ENCODE peak calls at places on chromosome 2, in six cellular contexts. N is LoVo; Y is cardiac fibroblast; F is GM12865; G is activated naive CD4-positive, alpha-beta T cell; E is DMS79. D is an unnamed sample.

GRCh38 chr2:86035371-86035882 is 70.3 kb downstream of the POLR1A start:
- DNase-seq in G (no peak), Y (no peak), E (no peak), F (no peak), N (no peak), D (no peak)

GRCh38 chr2:175964195-175964594 is 37.9 kb downstream of the LNPK start:
- DNase-seq in G (no peak), F (no peak), Y (no peak), E (no peak), N (no peak), D (no peak)

GRCh38 chr2:134142903-134143302 is 111.0 kb upstream of the MGAT5 start:
- DNase-seq in G (no peak), N (no peak), F (no peak), E (no peak), Y (no peak), D (no peak)

GRCh38 chr2:128789221-128789620 is 470.6 kb upstream of the HS6ST1 start:
- DNase-seq in F (no peak), E (no peak), G (no peak), Y (no peak), N (no peak), D (no peak)

GRCh38 chr2:174023591-174024523 is 58.7 kb upstream of the SP3 start:
- DNase-seq in N (no peak), G (no peak), E (peak), F (peak), Y (peak), D (no peak)

GRCh38 chr2:111617804-111618576 is 266.0 kb downstream of the ANAPC1 start:
- DNase-seq in F (no peak), N (peak), E (no peak), G (no peak), Y (peak), D (no peak)

GRCh38 chr2:73290049-73290839 is 3.1 kb downstream of the EGR4 start:
- DNase-seq in F (peak), Y (peak), G (no peak), N (peak), E (peak), D (peak)

GRCh38 chr2:5798083-5798482 is 105.9 kb downstream of the SOX11 start:
- DNase-seq in G (no peak), E (no peak), F (no peak), Y (no peak), N (no peak), D (no peak)

D was measured in NCI-H460.